ENCODE peak calls at places on chromosomes 6 and 20, in ten cellular contexts. One of them, this sample, is unnamed.

GRCh38 chr6:87670707-87671106 is 31.3 kb downstream of the AKIRIN2 start:
- DNase-seq in dorsolateral prefrontal cortex: no peak
- DNase-seq in KG1: no peak
- DNase-seq in A172: no peak
- DNase-seq in activated naive CD4-positive, alpha-beta T cell: no peak
- DNase-seq in GM19239: no peak
- DNase-seq in hippocampal formation: no peak
- DNase-seq in kidney tubule cell: peak
- DNase-seq in ELR: no peak
- DNase-seq in T1000: no peak
- DNase-seq in this sample: no peak

GRCh38 chr6:156848123-156848522 is 70.9 kb downstream of the ARID1B start:
- DNase-seq in KG1: no peak
- DNase-seq in A172: no peak
- DNase-seq in ELR: no peak
- DNase-seq in activated naive CD4-positive, alpha-beta T cell: no peak
- DNase-seq in GM19239: no peak
- DNase-seq in T1000: no peak
- DNase-seq in kidney tubule cell: no peak
- DNase-seq in hippocampal formation: no peak
- DNase-seq in dorsolateral prefrontal cortex: no peak
- DNase-seq in this sample: no peak

GRCh38 chr6:2196079-2196679 is 49.2 kb downstream of the GMDS start:
- DNase-seq in A172: peak
- DNase-seq in hippocampal formation: no peak
- DNase-seq in kidney tubule cell: peak
- DNase-seq in dorsolateral prefrontal cortex: no peak
- DNase-seq in KG1: peak
- DNase-seq in activated naive CD4-positive, alpha-beta T cell: no peak
- DNase-seq in GM19239: no peak
- DNase-seq in ELR: peak
- DNase-seq in T1000: no peak
- DNase-seq in this sample: no peak

GRCh38 chr6:52566853-52567279 is 10.0 kb downstream of the TRAM2 start:
- DNase-seq in kidney tubule cell: peak
- DNase-seq in activated naive CD4-positive, alpha-beta T cell: no peak
- DNase-seq in A172: peak
- DNase-seq in T1000: peak
- DNase-seq in ELR: peak
- DNase-seq in hippocampal formation: no peak
- DNase-seq in GM19239: no peak
- DNase-seq in KG1: no peak
- DNase-seq in dorsolateral prefrontal cortex: no peak
- DNase-seq in this sample: no peak

GRCh38 chr20:44914924-44915323 is 5.1 kb downstream of the PABPC1L start:
- DNase-seq in ELR: no peak
- DNase-seq in KG1: no peak
- DNase-seq in GM19239: no peak
- DNase-seq in kidney tubule cell: no peak
- DNase-seq in A172: no peak
- DNase-seq in T1000: no peak
- DNase-seq in hippocampal formation: no peak
- DNase-seq in dorsolateral prefrontal cortex: no peak
- DNase-seq in activated naive CD4-positive, alpha-beta T cell: no peak
- DNase-seq in this sample: no peak

GRCh38 chr20:3045042-3045815 is 623 bp upstream of the MRPS26 start:
- DNase-seq in KG1: peak
- DNase-seq in T1000: peak
- DNase-seq in kidney tubule cell: peak
- DNase-seq in A172: peak
- DNase-seq in dorsolateral prefrontal cortex: peak
- DNase-seq in activated naive CD4-positive, alpha-beta T cell: no peak
- DNase-seq in GM19239: peak
- DNase-seq in hippocampal formation: no peak
- DNase-seq in ELR: peak
- DNase-seq in this sample: peak

GRCh38 chr6:41451039-41451438 is 95.1 kb upstream of the FOXP4 start:
- DNase-seq in activated naive CD4-positive, alpha-beta T cell: no peak
- DNase-seq in kidney tubule cell: no peak
- DNase-seq in KG1: no peak
- DNase-seq in T1000: no peak
- DNase-seq in dorsolateral prefrontal cortex: no peak
- DNase-seq in hippocampal formation: no peak
- DNase-seq in GM19239: no peak
- DNase-seq in ELR: peak
- DNase-seq in A172: no peak
- DNase-seq in this sample: peak

GRCh38 chr6:72712921-72713320 is 91.1 kb downstream of the KCNQ5 start:
- DNase-seq in GM19239: no peak
- DNase-seq in A172: no peak
- DNase-seq in KG1: no peak
- DNase-seq in dorsolateral prefrontal cortex: no peak
- DNase-seq in ELR: no peak
- DNase-seq in T1000: no peak
- DNase-seq in activated naive CD4-positive, alpha-beta T cell: no peak
- DNase-seq in kidney tubule cell: no peak
- DNase-seq in hippocampal formation: no peak
- DNase-seq in this sample: no peak

GRCh38 chr6:78629154-78629721 is 238.1 kb upstream of the IRAK1BP1 start:
- DNase-seq in T1000: no peak
- DNase-seq in dorsolateral prefrontal cortex: no peak
- DNase-seq in A172: no peak
- DNase-seq in activated naive CD4-positive, alpha-beta T cell: no peak
- DNase-seq in kidney tubule cell: peak
- DNase-seq in hippocampal formation: peak
- DNase-seq in ELR: peak
- DNase-seq in GM19239: no peak
- DNase-seq in KG1: no peak
- DNase-seq in this sample: peak

GRCh38 chr6:147135211-147135672 is 69.0 kb upstream of the STXBP5 start:
- DNase-seq in activated naive CD4-positive, alpha-beta T cell: no peak
- DNase-seq in kidney tubule cell: peak
- DNase-seq in hippocampal formation: no peak
- DNase-seq in A172: peak
- DNase-seq in KG1: no peak
- DNase-seq in ELR: peak
- DNase-seq in T1000: no peak
- DNase-seq in dorsolateral prefrontal cortex: no peak
- DNase-seq in GM19239: no peak
- DNase-seq in this sample: no peak

GRCh38 chr6:14781707-14782306 is 464.1 kb upstream of the JARID2 start:
- DNase-seq in activated naive CD4-positive, alpha-beta T cell: no peak
- DNase-seq in dorsolateral prefrontal cortex: no peak
- DNase-seq in kidney tubule cell: no peak
- DNase-seq in GM19239: no peak
- DNase-seq in ELR: no peak
- DNase-seq in A172: no peak
- DNase-seq in T1000: no peak
- DNase-seq in KG1: no peak
- DNase-seq in hippocampal formation: no peak
- DNase-seq in this sample: no peak

GRCh38 chr6:3882865-3883264 is 33.7 kb downstream of the FAM50B start:
- DNase-seq in ELR: no peak
- DNase-seq in hippocampal formation: no peak
- DNase-seq in dorsolateral prefrontal cortex: no peak
- DNase-seq in KG1: no peak
- DNase-seq in GM19239: no peak
- DNase-seq in A172: no peak
- DNase-seq in kidney tubule cell: no peak
- DNase-seq in T1000: no peak
- DNase-seq in activated naive CD4-positive, alpha-beta T cell: no peak
- DNase-seq in this sample: no peak

GRCh38 chr6:137417411-137417810 is 76.8 kb downstream of the OLIG3 start:
- DNase-seq in dorsolateral prefrontal cortex: no peak
- DNase-seq in activated naive CD4-positive, alpha-beta T cell: no peak
- DNase-seq in kidney tubule cell: peak
- DNase-seq in hippocampal formation: no peak
- DNase-seq in A172: no peak
- DNase-seq in KG1: no peak
- DNase-seq in GM19239: no peak
- DNase-seq in T1000: no peak
- DNase-seq in ELR: peak
- DNase-seq in this sample: no peak

GRCh38 chr6:16146527-16146955 is 17.7 kb downstream of the MYLIP start:
- DNase-seq in GM19239: no peak
- DNase-seq in T1000: no peak
- DNase-seq in KG1: no peak
- DNase-seq in activated naive CD4-positive, alpha-beta T cell: no peak
- DNase-seq in kidney tubule cell: no peak
- DNase-seq in dorsolateral prefrontal cortex: no peak
- DNase-seq in A172: no peak
- DNase-seq in hippocampal formation: no peak
- DNase-seq in ELR: no peak
- DNase-seq in this sample: no peak

GRCh38 chr6:40789143-40789764 is 202.1 kb upstream of the LRFN2 start:
- DNase-seq in A172: no peak
- DNase-seq in ELR: no peak
- DNase-seq in GM19239: peak
- DNase-seq in activated naive CD4-positive, alpha-beta T cell: no peak
- DNase-seq in hippocampal formation: no peak
- DNase-seq in kidney tubule cell: peak
- DNase-seq in T1000: no peak
- DNase-seq in dorsolateral prefrontal cortex: no peak
- DNase-seq in KG1: no peak
- DNase-seq in this sample: no peak

GRCh38 chr20:16761305-16761829 is 13.2 kb downstream of the OTOR start:
- DNase-seq in T1000: peak
- DNase-seq in kidney tubule cell: peak
- DNase-seq in activated naive CD4-positive, alpha-beta T cell: no peak
- DNase-seq in hippocampal formation: peak
- DNase-seq in KG1: peak
- DNase-seq in GM19239: peak
- DNase-seq in A172: peak
- DNase-seq in dorsolateral prefrontal cortex: peak
- DNase-seq in ELR: peak
- DNase-seq in this sample: peak

GRCh38 chr6:16244869-16245451 is 6.6 kb downstream of the GMPR start:
- DNase-seq in ELR: no peak
- DNase-seq in A172: no peak
- DNase-seq in dorsolateral prefrontal cortex: no peak
- DNase-seq in hippocampal formation: no peak
- DNase-seq in KG1: no peak
- DNase-seq in GM19239: no peak
- DNase-seq in T1000: no peak
- DNase-seq in activated naive CD4-positive, alpha-beta T cell: no peak
- DNase-seq in kidney tubule cell: peak
- DNase-seq in this sample: no peak

GRCh38 chr6:168039849-168040248 is 39.2 kb downstream of the FRMD1 start:
- DNase-seq in dorsolateral prefrontal cortex: peak
- DNase-seq in kidney tubule cell: no peak
- DNase-seq in hippocampal formation: no peak
- DNase-seq in GM19239: no peak
- DNase-seq in T1000: no peak
- DNase-seq in KG1: no peak
- DNase-seq in activated naive CD4-positive, alpha-beta T cell: no peak
- DNase-seq in A172: no peak
- DNase-seq in ELR: no peak
- DNase-seq in this sample: no peak

GRCh38 chr6:72683797-72684196 is 61.9 kb downstream of the KCNQ5 start:
- DNase-seq in A172: no peak
- DNase-seq in GM19239: peak
- DNase-seq in activated naive CD4-positive, alpha-beta T cell: no peak
- DNase-seq in KG1: no peak
- DNase-seq in T1000: no peak
- DNase-seq in kidney tubule cell: no peak
- DNase-seq in hippocampal formation: no peak
- DNase-seq in ELR: no peak
- DNase-seq in dorsolateral prefrontal cortex: no peak
- DNase-seq in this sample: no peak

GRCh38 chr6:36120539-36120938 is 9.8 kb upstream of the MAPK13 start:
- DNase-seq in A172: no peak
- DNase-seq in hippocampal formation: no peak
- DNase-seq in dorsolateral prefrontal cortex: no peak
- DNase-seq in KG1: no peak
- DNase-seq in kidney tubule cell: peak
- DNase-seq in T1000: no peak
- DNase-seq in activated naive CD4-positive, alpha-beta T cell: no peak
- DNase-seq in GM19239: no peak
- DNase-seq in ELR: no peak
- DNase-seq in this sample: peak

GRCh38 chr6:31202259-31203166 is 32.0 kb upstream of the POU5F1 start:
- DNase-seq in A172: no peak
- DNase-seq in ELR: no peak
- DNase-seq in hippocampal formation: no peak
- DNase-seq in KG1: no peak
- DNase-seq in kidney tubule cell: peak
- DNase-seq in activated naive CD4-positive, alpha-beta T cell: no peak
- DNase-seq in dorsolateral prefrontal cortex: no peak
- DNase-seq in GM19239: no peak
- DNase-seq in T1000: no peak
- DNase-seq in this sample: no peak

GRCh38 chr20:63746766-63747315 is 7.3 kb downstream of the SLC2A4RG start:
- DNase-seq in GM19239: no peak
- DNase-seq in activated naive CD4-positive, alpha-beta T cell: no peak
- DNase-seq in kidney tubule cell: no peak
- DNase-seq in dorsolateral prefrontal cortex: no peak
- DNase-seq in KG1: no peak
- DNase-seq in T1000: no peak
- DNase-seq in A172: no peak
- DNase-seq in ELR: no peak
- DNase-seq in hippocampal formation: no peak
- DNase-seq in this sample: no peak

GRCh38 chr6:117306227-117306784 is 40.9 kb downstream of the VGLL2 start:
- DNase-seq in T1000: no peak
- DNase-seq in A172: no peak
- DNase-seq in kidney tubule cell: peak
- DNase-seq in ELR: no peak
- DNase-seq in GM19239: no peak
- DNase-seq in activated naive CD4-positive, alpha-beta T cell: no peak
- DNase-seq in KG1: no peak
- DNase-seq in hippocampal formation: no peak
- DNase-seq in dorsolateral prefrontal cortex: no peak
- DNase-seq in this sample: peak

GRCh38 chr6:93829009-93829408 is 409.6 kb upstream of the EPHA7 start:
- DNase-seq in A172: no peak
- DNase-seq in dorsolateral prefrontal cortex: no peak
- DNase-seq in ELR: no peak
- DNase-seq in hippocampal formation: no peak
- DNase-seq in T1000: no peak
- DNase-seq in GM19239: no peak
- DNase-seq in KG1: no peak
- DNase-seq in kidney tubule cell: no peak
- DNase-seq in activated naive CD4-positive, alpha-beta T cell: no peak
- DNase-seq in this sample: no peak

GRCh38 chr6:12092762-12093161 is 80.7 kb downstream of the HIVEP1 start:
- DNase-seq in dorsolateral prefrontal cortex: no peak
- DNase-seq in hippocampal formation: no peak
- DNase-seq in A172: no peak
- DNase-seq in T1000: no peak
- DNase-seq in ELR: no peak
- DNase-seq in KG1: no peak
- DNase-seq in activated naive CD4-positive, alpha-beta T cell: no peak
- DNase-seq in kidney tubule cell: no peak
- DNase-seq in GM19239: no peak
- DNase-seq in this sample: no peak

GRCh38 chr6:30326446-30327231 is at the start of gene TRIM39:
- DNase-seq in kidney tubule cell: peak
- DNase-seq in ELR: peak
- DNase-seq in dorsolateral prefrontal cortex: peak
- DNase-seq in KG1: peak
- DNase-seq in activated naive CD4-positive, alpha-beta T cell: peak
- DNase-seq in A172: peak
- DNase-seq in GM19239: peak
- DNase-seq in hippocampal formation: peak
- DNase-seq in T1000: peak
- DNase-seq in this sample: peak

GRCh38 chr6:107491059-107491609 is 1.2 kb downstream of the SOBP start:
- DNase-seq in T1000: no peak
- DNase-seq in hippocampal formation: peak
- DNase-seq in GM19239: no peak
- DNase-seq in dorsolateral prefrontal cortex: peak
- DNase-seq in A172: no peak
- DNase-seq in activated naive CD4-positive, alpha-beta T cell: no peak
- DNase-seq in KG1: no peak
- DNase-seq in ELR: peak
- DNase-seq in kidney tubule cell: no peak
- DNase-seq in this sample: peak

This sample was measured in left colon.